ENCODE peak calls at places on chromosomes 2 and 18, in five cellular contexts. One of them, this sample, is unnamed.

GRCh38 chr2:42117182-42117579 is 52.0 kb upstream of the EML4 start:
- ATAC-seq in aorta: no peak
- ATAC-seq in lower lobe of right lung: no peak
- ATAC-seq in Panc1: no peak
- ATAC-seq in CD4-positive, CD25-positive, alpha-beta regulatory T cell: no peak
- ATAC-seq in this sample: no peak

GRCh38 chr18:70448588-70448987 is 159.7 kb downstream of the SOCS6 start:
- ATAC-seq in aorta: no peak
- ATAC-seq in lower lobe of right lung: no peak
- ATAC-seq in Panc1: no peak
- ATAC-seq in CD4-positive, CD25-positive, alpha-beta regulatory T cell: no peak
- ATAC-seq in this sample: no peak

GRCh38 chr2:153005051-153005450 is 286.6 kb downstream of the ARL6IP6 start:
- ATAC-seq in aorta: no peak
- ATAC-seq in lower lobe of right lung: no peak
- ATAC-seq in Panc1: no peak
- ATAC-seq in CD4-positive, CD25-positive, alpha-beta regulatory T cell: no peak
- ATAC-seq in this sample: no peak

GRCh38 chr2:63902149-63902548 is 60.5 kb downstream of the UGP2 start:
- ATAC-seq in aorta: no peak
- ATAC-seq in lower lobe of right lung: no peak
- ATAC-seq in Panc1: no peak
- ATAC-seq in CD4-positive, CD25-positive, alpha-beta regulatory T cell: no peak
- ATAC-seq in this sample: no peak

GRCh38 chr2:109396338-109397180 is 217.2 kb downstream of the SEPTIN10 start:
- ATAC-seq in aorta: no peak
- ATAC-seq in lower lobe of right lung: no peak
- ATAC-seq in Panc1: no peak
- ATAC-seq in CD4-positive, CD25-positive, alpha-beta regulatory T cell: no peak
- ATAC-seq in this sample: no peak

GRCh38 chr2:11050565-11050964 is 104.7 kb upstream of the SLC66A3 start:
- ATAC-seq in aorta: no peak
- ATAC-seq in lower lobe of right lung: no peak
- ATAC-seq in Panc1: no peak
- ATAC-seq in CD4-positive, CD25-positive, alpha-beta regulatory T cell: no peak
- ATAC-seq in this sample: no peak

GRCh38 chr2:17319090-17319489 is 199.2 kb downstream of the RAD51AP2 start:
- ATAC-seq in aorta: no peak
- ATAC-seq in lower lobe of right lung: no peak
- ATAC-seq in Panc1: no peak
- ATAC-seq in CD4-positive, CD25-positive, alpha-beta regulatory T cell: no peak
- ATAC-seq in this sample: no peak

GRCh38 chr18:35511833-35512232 is 14.1 kb upstream of the INO80C start:
- ATAC-seq in aorta: no peak
- ATAC-seq in lower lobe of right lung: no peak
- ATAC-seq in Panc1: no peak
- ATAC-seq in CD4-positive, CD25-positive, alpha-beta regulatory T cell: no peak
- ATAC-seq in this sample: no peak

GRCh38 chr2:127651987-127652550 is 6.1 kb downstream of the GPR17 start:
- ATAC-seq in aorta: peak; percentile 12
- ATAC-seq in lower lobe of right lung: no peak
- ATAC-seq in Panc1: no peak
- ATAC-seq in CD4-positive, CD25-positive, alpha-beta regulatory T cell: no peak
- ATAC-seq in this sample: peak; percentile 75

GRCh38 chr2:159737917-159738296 is 25.6 kb downstream of the MARCHF7 start:
- ATAC-seq in aorta: peak; percentile 36
- ATAC-seq in lower lobe of right lung: peak; percentile 31
- ATAC-seq in Panc1: peak; percentile 35
- ATAC-seq in CD4-positive, CD25-positive, alpha-beta regulatory T cell: no peak
- ATAC-seq in this sample: no peak

GRCh38 chr18:12408247-12408869 is 629 bp downstream of the PRELID3A start:
- ATAC-seq in aorta: peak; percentile 5
- ATAC-seq in lower lobe of right lung: peak; percentile 66
- ATAC-seq in Panc1: peak; percentile 10
- ATAC-seq in CD4-positive, CD25-positive, alpha-beta regulatory T cell: no peak
- ATAC-seq in this sample: no peak

GRCh38 chr2:68383778-68384177 is 18.7 kb downstream of the PLEK start:
- ATAC-seq in aorta: no peak
- ATAC-seq in lower lobe of right lung: no peak
- ATAC-seq in Panc1: no peak
- ATAC-seq in CD4-positive, CD25-positive, alpha-beta regulatory T cell: no peak
- ATAC-seq in this sample: no peak

GRCh38 chr18:12606592-12607315 is 51.2 kb downstream of the SPIRE1 start:
- ATAC-seq in aorta: peak; percentile 45
- ATAC-seq in lower lobe of right lung: peak; percentile 82
- ATAC-seq in Panc1: peak; percentile 73
- ATAC-seq in CD4-positive, CD25-positive, alpha-beta regulatory T cell: no peak
- ATAC-seq in this sample: peak; percentile 57

GRCh38 chr2:2742745-2743144 is 411.7 kb upstream of the MYT1L start:
- ATAC-seq in aorta: no peak
- ATAC-seq in lower lobe of right lung: no peak
- ATAC-seq in Panc1: no peak
- ATAC-seq in CD4-positive, CD25-positive, alpha-beta regulatory T cell: no peak
- ATAC-seq in this sample: no peak

GRCh38 chr2:160278101-160278888 is 78.2 kb upstream of the ITGB6 start:
- ATAC-seq in aorta: no peak
- ATAC-seq in lower lobe of right lung: peak; percentile 45
- ATAC-seq in Panc1: no peak
- ATAC-seq in CD4-positive, CD25-positive, alpha-beta regulatory T cell: no peak
- ATAC-seq in this sample: peak; percentile 65

GRCh38 chr2:234951386-234952269 is at the start of gene SH3BP4:
- ATAC-seq in aorta: peak; percentile 91
- ATAC-seq in lower lobe of right lung: peak; percentile 91
- ATAC-seq in Panc1: peak; percentile 84
- ATAC-seq in CD4-positive, CD25-positive, alpha-beta regulatory T cell: peak; percentile 28
- ATAC-seq in this sample: peak; percentile 87

GRCh38 chr2:219186754-219187456 is 8.8 kb downstream of the RETREG2 start:
- ATAC-seq in aorta: no peak
- ATAC-seq in lower lobe of right lung: no peak
- ATAC-seq in Panc1: peak; percentile 33
- ATAC-seq in CD4-positive, CD25-positive, alpha-beta regulatory T cell: no peak
- ATAC-seq in this sample: no peak

GRCh38 chr2:190635781-190636180 is 13.1 kb upstream of the NAB1 start:
- ATAC-seq in aorta: no peak
- ATAC-seq in lower lobe of right lung: no peak
- ATAC-seq in Panc1: no peak
- ATAC-seq in CD4-positive, CD25-positive, alpha-beta regulatory T cell: no peak
- ATAC-seq in this sample: no peak

GRCh38 chr2:85175369-85176299 is 42.4 kb downstream of the TCF7L1 start:
- ATAC-seq in aorta: peak; percentile 70
- ATAC-seq in lower lobe of right lung: peak; percentile 32
- ATAC-seq in Panc1: no peak
- ATAC-seq in CD4-positive, CD25-positive, alpha-beta regulatory T cell: no peak
- ATAC-seq in this sample: no peak

GRCh38 chr2:381919-382833 is 94.3 kb upstream of the ALKAL2 start:
- ATAC-seq in aorta: no peak
- ATAC-seq in lower lobe of right lung: no peak
- ATAC-seq in Panc1: no peak
- ATAC-seq in CD4-positive, CD25-positive, alpha-beta regulatory T cell: no peak
- ATAC-seq in this sample: no peak

GRCh38 chr2:171347591-171348032 is 86.2 kb downstream of the METTL8 start:
- ATAC-seq in aorta: peak; percentile 46
- ATAC-seq in lower lobe of right lung: no peak
- ATAC-seq in Panc1: peak; percentile 89
- ATAC-seq in CD4-positive, CD25-positive, alpha-beta regulatory T cell: no peak
- ATAC-seq in this sample: peak; percentile 62

GRCh38 chr2:158061763-158062162 is 39.9 kb upstream of the UPP2 start:
- ATAC-seq in aorta: no peak
- ATAC-seq in lower lobe of right lung: no peak
- ATAC-seq in Panc1: no peak
- ATAC-seq in CD4-positive, CD25-positive, alpha-beta regulatory T cell: no peak
- ATAC-seq in this sample: no peak

GRCh38 chr2:13818002-13818401 is 814.5 kb upstream of the LRATD1 start:
- ATAC-seq in aorta: no peak
- ATAC-seq in lower lobe of right lung: no peak
- ATAC-seq in Panc1: no peak
- ATAC-seq in CD4-positive, CD25-positive, alpha-beta regulatory T cell: no peak
- ATAC-seq in this sample: no peak

GRCh38 chr2:120885749-120886148 is 150.1 kb downstream of the GLI2 start:
- ATAC-seq in aorta: no peak
- ATAC-seq in lower lobe of right lung: no peak
- ATAC-seq in Panc1: no peak
- ATAC-seq in CD4-positive, CD25-positive, alpha-beta regulatory T cell: no peak
- ATAC-seq in this sample: no peak

GRCh38 chr2:85340034-85340892 is 12.5 kb upstream of the TGOLN2 start:
- ATAC-seq in aorta: peak; percentile 36
- ATAC-seq in lower lobe of right lung: peak; percentile 73
- ATAC-seq in Panc1: peak; percentile 47
- ATAC-seq in CD4-positive, CD25-positive, alpha-beta regulatory T cell: no peak
- ATAC-seq in this sample: no peak

GRCh38 chr18:220708-221107 is 47.1 kb downstream of the THOC1 start:
- ATAC-seq in aorta: no peak
- ATAC-seq in lower lobe of right lung: no peak
- ATAC-seq in Panc1: no peak
- ATAC-seq in CD4-positive, CD25-positive, alpha-beta regulatory T cell: no peak
- ATAC-seq in this sample: no peak

GRCh38 chr2:33033524-33034150 is 86.9 kb downstream of the LTBP1 start:
- ATAC-seq in aorta: peak; percentile 77
- ATAC-seq in lower lobe of right lung: no peak
- ATAC-seq in Panc1: no peak
- ATAC-seq in CD4-positive, CD25-positive, alpha-beta regulatory T cell: no peak
- ATAC-seq in this sample: peak; percentile 22

GRCh38 chr18:7958897-7959146 is 391.7 kb downstream of the PTPRM start:
- ATAC-seq in aorta: no peak
- ATAC-seq in lower lobe of right lung: peak; percentile 42
- ATAC-seq in Panc1: no peak
- ATAC-seq in CD4-positive, CD25-positive, alpha-beta regulatory T cell: no peak
- ATAC-seq in this sample: no peak

GRCh38 chr2:112480540-112481049 is 1.4 kb upstream of the TTL start:
- ATAC-seq in aorta: no peak
- ATAC-seq in lower lobe of right lung: no peak
- ATAC-seq in Panc1: no peak
- ATAC-seq in CD4-positive, CD25-positive, alpha-beta regulatory T cell: no peak
- ATAC-seq in this sample: no peak
- H3K4me3 ChIP-seq in aorta: no peak overlapping the region
- H3K4me3 ChIP-seq in lower lobe of right lung: peak overlapping the region; percentile 89
- H3K4me3 ChIP-seq in Panc1: peak overlapping the region; percentile 94
- H3K4me3 ChIP-seq in CD4-positive, CD25-positive, alpha-beta regulatory T cell: peak overlapping the region; percentile 94
- H3K4me3 ChIP-seq in this sample: peak overlapping the region; percentile 68

GRCh38 chr2:96764253-96764637 is 3.5 kb downstream of the CNNM4 start:
- ATAC-seq in aorta: no peak
- ATAC-seq in lower lobe of right lung: peak; percentile 19
- ATAC-seq in Panc1: peak; percentile 11
- ATAC-seq in CD4-positive, CD25-positive, alpha-beta regulatory T cell: no peak
- ATAC-seq in this sample: no peak
- H3K4me3 ChIP-seq in aorta: no peak overlapping the region
- H3K4me3 ChIP-seq in lower lobe of right lung: peak overlapping the region; percentile 83
- H3K4me3 ChIP-seq in Panc1: peak overlapping the region; percentile 71
- H3K4me3 ChIP-seq in CD4-positive, CD25-positive, alpha-beta regulatory T cell: peak overlapping the region; percentile 62
- H3K4me3 ChIP-seq in this sample: peak overlapping the region; percentile 64

GRCh38 chr2:27134781-27135470 is 490 bp upstream of the PREB start:
- ATAC-seq in aorta: no peak
- ATAC-seq in lower lobe of right lung: no peak
- ATAC-seq in Panc1: no peak
- ATAC-seq in CD4-positive, CD25-positive, alpha-beta regulatory T cell: no peak
- ATAC-seq in this sample: no peak
- H3K4me3 ChIP-seq in aorta: no peak overlapping the region
- H3K4me3 ChIP-seq in lower lobe of right lung: peak overlapping the region; percentile 99
- H3K4me3 ChIP-seq in Panc1: peak overlapping the region; percentile 94
- H3K4me3 ChIP-seq in CD4-positive, CD25-positive, alpha-beta regulatory T cell: no peak overlapping the region
- H3K4me3 ChIP-seq in this sample: peak overlapping the region; percentile 82

GRCh38 chr2:163735692-163736432 is at the start of gene FIGN:
- ATAC-seq in aorta: peak; percentile 89
- ATAC-seq in lower lobe of right lung: peak; percentile 91
- ATAC-seq in Panc1: peak; percentile 75
- ATAC-seq in CD4-positive, CD25-positive, alpha-beta regulatory T cell: no peak
- ATAC-seq in this sample: peak; percentile 84
- H3K4me3 ChIP-seq in aorta: peak within 1 kb of the TSS; percentile 100
- H3K4me3 ChIP-seq in lower lobe of right lung: peak within 1 kb of the TSS; percentile 57
- H3K4me3 ChIP-seq in Panc1: peak within 1 kb of the TSS; percentile 88
- H3K4me3 ChIP-seq in CD4-positive, CD25-positive, alpha-beta regulatory T cell: no peak within 1 kb of the TSS
- H3K4me3 ChIP-seq in this sample: peak within 1 kb of the TSS; percentile 63

DNA sequence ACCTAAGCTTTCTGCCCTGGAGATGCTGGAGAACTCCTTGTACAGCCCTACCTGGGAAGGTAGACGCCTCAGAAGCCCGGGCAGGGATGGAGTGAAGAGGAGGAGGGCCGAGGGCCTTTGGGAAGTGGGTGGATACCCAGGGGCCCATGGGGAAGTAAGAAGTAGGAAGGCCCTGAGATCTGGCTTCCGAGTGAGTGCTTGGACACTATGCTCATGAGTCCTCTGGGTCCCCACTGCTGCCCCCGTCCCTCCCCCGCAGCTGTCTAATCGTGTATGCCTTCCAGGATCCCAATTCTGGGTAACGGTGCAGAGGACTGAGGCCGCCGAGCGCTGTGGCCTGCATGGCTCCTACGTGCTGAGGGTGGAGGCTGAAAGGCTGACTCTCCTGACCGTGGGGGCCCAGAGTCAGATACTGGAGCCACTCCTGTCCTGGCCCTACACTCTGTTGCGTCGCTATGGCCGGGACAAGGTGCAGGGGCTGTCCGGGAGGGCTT is 1.1 kb downstream of the DOK1 start:
- ATAC-seq in aorta: no peak
- ATAC-seq in lower lobe of right lung: no peak
- ATAC-seq in Panc1: no peak
- ATAC-seq in CD4-positive, CD25-positive, alpha-beta regulatory T cell: no peak
- ATAC-seq in this sample: no peak
- H3K4me3 ChIP-seq in aorta: no peak overlapping the region
- H3K4me3 ChIP-seq in lower lobe of right lung: peak overlapping the region; percentile 95
- H3K4me3 ChIP-seq in Panc1: no peak overlapping the region
- H3K4me3 ChIP-seq in CD4-positive, CD25-positive, alpha-beta regulatory T cell: peak overlapping the region; percentile 37
- H3K4me3 ChIP-seq in this sample: peak overlapping the region; percentile 84

This sample was measured in gastroesophageal sphincter.